ENCODE peak calls at places on chromosomes 6 and 20, in ten cellular contexts. E is Peyer's patch, Y is upper lobe of right lung, K is endothelial cell of umbilical vein, I is DND-41, B is sigmoid colon, G is mammary epithelial cell, U is heart left ventricle, X is fibroblast of lung, M is H1. W is an unnamed sample.

GRCh38 chr6:72363844-72364740 is 257.8 kb upstream of the KCNQ5 start:
- DNase-seq in E (no peak), Y (no peak), K (peak; percentile 94), I (no peak), B (no peak), G (peak; percentile 85), U (no peak), X (peak; percentile 99), M (no peak), W (no peak)

GRCh38 chr6:31887608-31888007 is 8.8 kb upstream of the SLC44A4 start:
- DNase-seq in E (no peak), Y (no peak), K (no peak), I (no peak), B (no peak), G (no peak), U (no peak), X (no peak), M (no peak), W (no peak)

GRCh38 chr6:138538390-138539031 is 39.2 kb upstream of the NHSL1 start:
- DNase-seq in E (no peak), Y (no peak), K (no peak), I (no peak), B (peak; percentile 70), G (no peak), U (peak; percentile 57), X (peak; percentile 36), M (no peak), W (no peak)

GRCh38 chr6:37042139-37042538 is 36.7 kb downstream of the FGD2 start:
- DNase-seq in E (no peak), Y (no peak), K (no peak), I (no peak), B (no peak), G (no peak), U (no peak), X (no peak), M (no peak), W (peak; percentile 6)

GRCh38 chr20:58693226-58694006 is 816 bp downstream of the NPEPL1 start:
- DNase-seq in E (no peak), Y (peak; percentile 77), K (peak; percentile 20), I (peak; percentile 51), B (peak; percentile 73), G (no peak), U (no peak), X (no peak), M (peak; percentile 71), W (peak; percentile 66)

GRCh38 chr6:106751501-106752252 is 122.3 kb downstream of the QRSL1 start:
- DNase-seq in E (no peak), Y (no peak), K (no peak), I (no peak), B (no peak), G (peak; percentile 100), U (no peak), X (peak; percentile 16), M (no peak), W (no peak)

GRCh38 chr6:11615214-11615602 is 77.7 kb downstream of the TMEM170B start:
- DNase-seq in E (no peak), Y (no peak), K (peak; percentile 51), I (no peak), B (no peak), G (peak; percentile 17), U (no peak), X (peak; percentile 86), M (no peak), W (no peak)

GRCh38 chr6:166932116-166932515 is 24.2 kb downstream of the RNASET2 start:
- DNase-seq in E (no peak), Y (no peak), K (no peak), I (no peak), B (no peak), G (no peak), U (no peak), X (no peak), M (no peak), W (no peak)

GRCh38 chr6:143301204-143301603 is 149.3 kb downstream of the ADAT2 start:
- DNase-seq in E (no peak), Y (no peak), K (no peak), I (no peak), B (no peak), G (no peak), U (no peak), X (no peak), M (no peak), W (no peak)

GRCh38 chr20:8693709-8694108 is 375.2 kb upstream of the PLCB4 start:
- DNase-seq in E (no peak), Y (no peak), K (no peak), I (no peak), B (no peak), G (peak; percentile 1), U (no peak), X (peak; percentile 92), M (no peak), W (no peak)

GRCh38 chr6:121597654-121598053 is 162.2 kb downstream of the GJA1 start:
- DNase-seq in E (no peak), Y (no peak), K (no peak), I (no peak), B (no peak), G (peak; percentile 51), U (no peak), X (peak; percentile 72), M (no peak), W (no peak)

GRCh38 chr6:28981391-28981832 is 23.7 kb downstream of the ZNF311 start:
- DNase-seq in E (peak; percentile 49), Y (no peak), K (no peak), I (peak; percentile 79), B (peak; percentile 85), G (peak; percentile 58), U (peak; percentile 74), X (peak; percentile 36), M (peak; percentile 82), W (peak; percentile 76)

GRCh38 chr20:53943522-53944291 is 126.7 kb downstream of the BCAS1 start:
- DNase-seq in E (no peak), Y (no peak), K (peak; percentile 64), I (peak; percentile 39), B (no peak), G (no peak), U (no peak), X (no peak), M (peak; percentile 44), W (no peak)

GRCh38 chr6:139587469-139587868 is 213.0 kb upstream of the CITED2 start:
- DNase-seq in E (no peak), Y (no peak), K (peak; percentile 52), I (no peak), B (no peak), G (peak; percentile 56), U (no peak), X (peak; percentile 98), M (no peak), W (no peak)

GRCh38 chr6:41548098-41548840 is 2.1 kb downstream of the FOXP4 start:
- DNase-seq in E (peak; percentile 61), Y (peak; percentile 82), K (no peak), I (no peak), B (no peak), G (no peak), U (no peak), X (no peak), M (no peak), W (no peak)

GRCh38 chr6:107847844-107848802 is 24.0 kb upstream of the SCML4 start:
- DNase-seq in E (peak; percentile 72), Y (peak; percentile 93), K (peak; percentile 75), I (peak; percentile 78), B (peak; percentile 91), G (peak; percentile 66), U (peak; percentile 83), X (peak; percentile 69), M (peak; percentile 98), W (peak; percentile 92)

DNA sequence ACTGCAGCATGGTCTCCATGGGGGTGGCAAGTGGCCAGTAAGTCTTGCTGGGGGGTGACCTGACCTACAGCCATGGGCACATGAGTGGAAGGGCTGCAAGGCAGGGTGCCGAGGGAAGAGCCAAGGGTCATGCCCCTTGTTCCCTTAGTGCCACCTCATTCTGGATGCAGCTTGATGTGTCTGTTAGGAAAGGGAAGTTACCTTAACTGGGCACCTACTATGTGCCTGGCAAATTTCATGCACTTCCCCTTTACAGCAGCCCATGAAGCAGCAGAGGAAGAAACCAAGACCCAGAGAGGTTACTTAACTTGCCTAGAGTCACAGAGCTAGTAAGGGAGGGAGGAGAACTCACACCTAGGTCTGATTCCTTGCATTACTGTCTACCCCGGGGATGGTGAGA is 174.0 kb downstream of the MRPL14 start:
- DNase-seq in E (no peak), Y (no peak), K (no peak), I (peak; percentile 3), B (no peak), G (no peak), U (no peak), X (no peak), M (no peak), W (no peak)
- H3K4me1 ChIP-seq in E (peaks cover 6% of the 10 kb centered on the region), Y (no peaks in the 10 kb centered on the region), K (no peaks in the 10 kb centered on the region), I (no peaks in the 10 kb centered on the region), B (no peaks in the 10 kb centered on the region), G (no peaks in the 10 kb centered on the region), U (peaks cover 4% of the 10 kb centered on the region), X (no peaks in the 10 kb centered on the region), M (peaks cover 3% of the 10 kb centered on the region), W (no peaks in the 10 kb centered on the region)

DNA sequence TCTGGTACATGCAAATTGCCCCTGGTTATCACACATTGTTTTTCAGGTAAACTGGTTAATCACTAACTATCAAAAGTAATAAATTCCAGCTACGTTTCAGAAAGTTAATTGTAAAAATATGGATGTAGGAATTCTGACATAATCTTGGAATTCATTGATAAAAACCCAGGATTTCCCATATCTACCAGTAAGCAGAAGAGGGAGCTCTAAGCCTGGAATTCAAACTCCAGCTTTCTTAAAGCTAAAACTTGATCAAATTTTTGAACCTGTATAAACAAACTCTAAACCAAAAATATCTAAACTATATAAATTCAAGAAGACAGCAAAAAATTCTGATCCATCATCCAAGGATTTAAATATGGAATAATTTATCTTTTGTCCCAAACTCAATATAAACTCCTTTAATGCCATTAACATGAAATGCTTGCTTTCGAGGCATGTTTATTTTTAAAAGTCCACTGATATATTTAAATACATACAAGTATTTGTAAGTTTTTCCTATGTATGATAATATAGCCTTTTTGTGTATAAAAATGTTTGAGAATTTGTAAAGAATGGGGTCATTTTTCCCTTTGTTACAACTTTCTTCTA is 91.5 kb upstream of the RNF217 start:
- DNase-seq in E (no peak), Y (no peak), K (peak; percentile 46), I (no peak), B (no peak), G (peak; percentile 12), U (no peak), X (peak; percentile 49), M (no peak), W (peak; percentile 8)
- TF ChIP-seq CTCF in E (peak; percentile 41), Y (peak; percentile 74), K (peak; percentile 51), I (peak; percentile 52), B (peak; percentile 56), G (peak; percentile 54), U (peak; percentile 71), X (peak; percentile 47), M (peak; percentile 49), W (no peak)

DNA sequence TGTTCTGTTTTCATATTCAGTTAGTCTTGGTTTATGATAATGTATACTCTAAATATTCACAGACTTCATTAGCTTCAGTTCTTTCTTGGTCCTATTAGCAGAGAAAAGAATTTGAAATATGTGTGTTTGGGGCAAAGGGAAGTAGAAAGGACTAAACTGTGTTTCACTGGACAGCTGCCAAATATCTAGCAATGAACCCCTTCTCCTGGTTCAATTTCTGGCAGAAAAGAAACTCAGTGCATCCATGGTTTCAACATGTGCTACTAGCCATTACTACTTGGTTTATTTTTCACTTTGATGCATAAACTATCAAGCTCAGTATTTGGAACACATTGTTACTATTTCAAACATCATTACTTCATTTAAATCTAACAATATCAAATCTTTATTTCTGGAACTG is 43.6 kb downstream of the FBXL4 start:
- DNase-seq in E (no peak), Y (no peak), K (peak; percentile 16), I (no peak), B (no peak), G (no peak), U (no peak), X (peak; percentile 4), M (no peak), W (no peak)
- H3K4me1 ChIP-seq in E (no peaks in the 10 kb centered on the region), Y (no peaks in the 10 kb centered on the region), K (no peaks in the 10 kb centered on the region), I (no peaks in the 10 kb centered on the region), B (no peaks in the 10 kb centered on the region), G (no peaks in the 10 kb centered on the region), U (no peaks in the 10 kb centered on the region), X (no peaks in the 10 kb centered on the region), M (no peaks in the 10 kb centered on the region), W (no peaks in the 10 kb centered on the region)

GRCh38 chr6:25359191-25359861 is 80.2 kb downstream of the CARMIL1 start:
- DNase-seq in E (no peak), Y (no peak), K (no peak), I (no peak), B (peak; percentile 76), G (peak; percentile 58), U (no peak), X (peak; percentile 85), M (no peak), W (no peak)
- TF ChIP-seq CTCF in E (no peak), Y (no peak), K (no peak), I (no peak), B (no peak), G (no peak), U (no peak), X (peak; percentile 5), M (no peak), W (no peak)